ENCODE peak calls at places on chromosomes 5 and 9, in six cellular contexts. S is IMR-90, E is AG10803, X is endothelial cell, I is T-cell, C is fibroblast of mammary gland. M is an unnamed sample.

GRCh38 chr5:73031839-73032238 is 76.0 kb downstream of the FCHO2 start:
- DNase-seq in C (peak), S (peak), E (peak), X (no peak), I (no peak), M (no peak)

GRCh38 chr5:66440202-66440680 is 156.0 kb upstream of the MAST4 start:
- DNase-seq in E (peak), X (no peak), I (no peak), C (peak), S (peak), M (no peak)

GRCh38 chr9:84296146-84296843 is 44.3 kb downstream of the SLC28A3 start:
- DNase-seq in S (peak), E (peak), X (no peak), I (peak), C (peak), M (no peak)

GRCh38 chr5:1312206-1312605 is 17.3 kb upstream of the TERT start:
- DNase-seq in S (no peak), X (no peak), E (no peak), C (no peak), I (peak), M (peak)

GRCh38 chr5:102583663-102584062 is 84.9 kb upstream of the SLCO6A1 start:
- DNase-seq in E (peak), X (no peak), I (no peak), S (peak), C (peak), M (no peak)

GRCh38 chr5:143040622-143041021 is 270.4 kb downstream of the ARHGAP26 start:
- DNase-seq in S (no peak), X (no peak), C (no peak), I (no peak), E (no peak), M (no peak)

GRCh38 chr9:125428060-125428481 is 166.4 kb downstream of the GAPVD1 start:
- DNase-seq in E (no peak), S (no peak), C (no peak), X (no peak), I (no peak), M (no peak)

GRCh38 chr5:111603446-111603827 is 91.1 kb upstream of the STARD4 start:
- DNase-seq in C (no peak), S (peak), I (no peak), E (peak), X (no peak), M (no peak)

GRCh38 chr9:100219347-100219746 is 120.3 kb downstream of the INVS start:
- DNase-seq in C (no peak), S (no peak), I (no peak), E (peak), X (no peak), M (no peak)

M was measured in activated effector memory CD4-positive, alpha-beta T cell treated with Interleukin-2 at 50 U/mL for 16 hours.